ENCODE peak calls at places on chromosomes 3 and 15, in eight cellular contexts. A is body of pancreas, T is tibial nerve, Z is K562, H is spleen, M is vagina, C is ovary, S is Peyer's patch. R is an unnamed sample.
A peak's percentile ranks its signal among the peaks of the same experiment; 100 is the strongest.

GRCh38 chr15:73888224-73889041 is 15.1 kb downstream of the TBC1D21 start:
- DNase-seq in A (no peak), T (no peak), Z (no peak), H (no peak), M (no peak), C (no peak), S (no peak), R (no peak)

GRCh38 chr3:125591116-125591755 is 4.1 kb downstream of the OSBPL11 start:
- DNase-seq in A (peak; percentile 21), T (no peak), Z (no peak), H (no peak), M (no peak), C (no peak), S (no peak), R (no peak)

GRCh38 chr3:58536501-58537411 is at the start of gene ACOX2:
- DNase-seq in A (peak; percentile 41), T (peak; percentile 52), Z (no peak), H (no peak), M (peak; percentile 49), C (peak; percentile 79), S (peak; percentile 67), R (peak; percentile 48)

GRCh38 chr3:193530231-193531165 is 24.2 kb downstream of the ATP13A4 start:
- DNase-seq in A (no peak), T (no peak), Z (no peak), H (no peak), M (no peak), C (no peak), S (no peak), R (no peak)

GRCh38 chr3:104273046-104273649 is 1093.6 kb upstream of the ALCAM start:
- DNase-seq in A (no peak), T (no peak), Z (no peak), H (no peak), M (no peak), C (no peak), S (no peak), R (no peak)

GRCh38 chr3:50256978-50257890 is 11.7 kb upstream of the SEMA3B start:
- DNase-seq in A (no peak), T (no peak), Z (no peak), H (no peak), M (no peak), C (no peak), S (peak; percentile 73), R (peak; percentile 66)

GRCh38 chr15:60006203-60006782 is 2.2 kb downstream of the FOXB1 start:
- DNase-seq in A (no peak), T (no peak), Z (peak; percentile 26), H (peak; percentile 84), M (no peak), C (no peak), S (peak; percentile 57), R (no peak)

GRCh38 chr3:27713435-27713880 is 8.7 kb downstream of the EOMES start:
- DNase-seq in A (no peak), T (no peak), Z (no peak), H (peak; percentile 67), M (no peak), C (no peak), S (no peak), R (no peak)

GRCh38 chr3:48042071-48042760 is 26.0 kb upstream of the MAP4 start:
- DNase-seq in A (no peak), T (no peak), Z (no peak), H (no peak), M (no peak), C (no peak), S (no peak), R (no peak)

GRCh38 chr3:171865191-171865865 is 22.2 kb downstream of the TMEM212 start:
- DNase-seq in A (no peak), T (no peak), Z (no peak), H (no peak), M (no peak), C (no peak), S (no peak), R (no peak)

GRCh38 chr3:126259411-126260391 is 79.3 kb upstream of the ALDH1L1 start:
- DNase-seq in A (peak; percentile 81), T (no peak), Z (peak; percentile 41), H (no peak), M (no peak), C (peak; percentile 69), S (no peak), R (peak; percentile 69)

GRCh38 chr3:168002786-168003368 is 92.8 kb downstream of the GOLIM4 start:
- DNase-seq in A (peak; percentile 42), T (no peak), Z (peak; percentile 27), H (no peak), M (no peak), C (no peak), S (peak; percentile 77), R (peak; percentile 64)

GRCh38 chr3:27589795-27590194 is 105.6 kb upstream of the SLC4A7 start:
- DNase-seq in A (no peak), T (no peak), Z (no peak), H (no peak), M (no peak), C (no peak), S (no peak), R (no peak)

GRCh38 chr3:42492508-42493080 is 9.8 kb upstream of the VIPR1 start:
- DNase-seq in A (no peak), T (no peak), Z (no peak), H (no peak), M (peak; percentile 91), C (no peak), S (no peak), R (no peak)

GRCh38 chr3:178990293-178990692 is 81.3 kb downstream of the ZMAT3 start:
- DNase-seq in A (no peak), T (no peak), Z (no peak), H (no peak), M (no peak), C (no peak), S (no peak), R (no peak)

GRCh38 chr3:155554777-155555445 is 190.0 kb downstream of the PLCH1 start:
- DNase-seq in A (peak; percentile 17), T (no peak), Z (no peak), H (no peak), M (no peak), C (no peak), S (no peak), R (no peak)

GRCh38 chr15:91412529-91412928 is 312.5 kb downstream of the SV2B start:
- DNase-seq in A (no peak), T (no peak), Z (no peak), H (no peak), M (no peak), C (no peak), S (no peak), R (no peak)

GRCh38 chr3:37779289-37780152 is 82.2 kb upstream of the CTDSPL start:
- DNase-seq in A (peak; percentile 35), T (no peak), Z (peak; percentile 86), H (no peak), M (no peak), C (no peak), S (no peak), R (no peak)

GRCh38 chr3:100416863-100417262 is 15.5 kb downstream of the LNP1 start:
- DNase-seq in A (no peak), T (no peak), Z (no peak), H (no peak), M (no peak), C (no peak), S (no peak), R (no peak)

GRCh38 chr15:38520035-38520434 is 44.6 kb downstream of the RASGRP1 start:
- DNase-seq in A (no peak), T (no peak), Z (no peak), H (no peak), M (no peak), C (no peak), S (no peak), R (no peak)

GRCh38 chr15:96126859-96127258 is 203.6 kb upstream of the NR2F2 start:
- DNase-seq in A (no peak), T (no peak), Z (no peak), H (no peak), M (no peak), C (no peak), S (no peak), R (no peak)
- TF ChIP-seq POLR2A in A (no peak), T (no peak), Z (no peak), H (no peak), M (no peak), C (no peak), S (no peak), R (no peak)

DNA sequence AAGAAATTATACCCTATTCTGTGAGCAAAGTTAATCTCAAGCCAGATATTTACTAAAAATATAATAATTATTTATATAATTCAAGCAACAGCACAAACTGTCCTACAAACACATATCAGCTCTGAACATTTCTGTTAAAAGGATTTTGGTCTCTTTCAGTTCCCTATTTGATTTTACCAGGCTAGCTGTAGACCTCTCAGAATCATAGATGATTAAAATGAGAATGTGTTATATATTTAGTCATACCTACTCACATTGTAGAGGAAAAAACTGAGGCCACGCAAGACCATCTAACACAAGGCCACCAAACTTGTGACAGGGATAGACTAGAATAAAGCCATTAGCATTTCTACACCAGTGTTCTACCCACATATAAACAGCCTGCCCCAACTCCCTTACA is 28.5 kb downstream of the ACKR4 start:
- DNase-seq in A (no peak), T (no peak), Z (no peak), H (no peak), M (no peak), C (no peak), S (no peak), R (no peak)
- H3K4me1 ChIP-seq in A (no peaks in the 10 kb centered on the region), T (no peaks in the 10 kb centered on the region), Z (no peaks in the 10 kb centered on the region), H (no peaks in the 10 kb centered on the region), M (no peaks in the 10 kb centered on the region), C (no peaks in the 10 kb centered on the region), S (no peaks in the 10 kb centered on the region), R (no peaks in the 10 kb centered on the region)

DNA sequence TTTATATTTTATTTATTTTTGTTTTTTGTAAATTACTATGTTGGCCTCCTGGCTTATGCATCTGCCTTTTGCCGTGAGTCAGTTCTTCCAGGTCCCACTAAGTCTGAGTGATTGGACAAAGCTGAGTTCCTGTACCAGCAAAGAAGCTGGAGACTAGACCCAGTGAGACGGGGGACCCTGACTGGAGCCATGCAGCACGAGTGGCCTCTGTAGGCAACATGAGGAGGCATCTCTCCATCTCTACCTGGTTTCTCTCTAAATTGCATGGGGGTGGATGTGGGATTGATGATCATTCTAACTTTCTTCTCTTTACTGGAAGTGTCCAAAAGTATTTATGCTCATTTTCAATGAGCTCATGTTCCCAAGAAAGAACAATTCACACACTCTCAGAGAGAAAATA is 155.3 kb upstream of the MRPL3 start:
- DNase-seq in A (no peak), T (no peak), Z (no peak), H (no peak), M (no peak), C (no peak), S (no peak), R (no peak)
- TF ChIP-seq CTCF in A (no peak), T (no peak), Z (peak; percentile 10), H (no peak), M (no peak), C (no peak), S (no peak), R (no peak)

DNA sequence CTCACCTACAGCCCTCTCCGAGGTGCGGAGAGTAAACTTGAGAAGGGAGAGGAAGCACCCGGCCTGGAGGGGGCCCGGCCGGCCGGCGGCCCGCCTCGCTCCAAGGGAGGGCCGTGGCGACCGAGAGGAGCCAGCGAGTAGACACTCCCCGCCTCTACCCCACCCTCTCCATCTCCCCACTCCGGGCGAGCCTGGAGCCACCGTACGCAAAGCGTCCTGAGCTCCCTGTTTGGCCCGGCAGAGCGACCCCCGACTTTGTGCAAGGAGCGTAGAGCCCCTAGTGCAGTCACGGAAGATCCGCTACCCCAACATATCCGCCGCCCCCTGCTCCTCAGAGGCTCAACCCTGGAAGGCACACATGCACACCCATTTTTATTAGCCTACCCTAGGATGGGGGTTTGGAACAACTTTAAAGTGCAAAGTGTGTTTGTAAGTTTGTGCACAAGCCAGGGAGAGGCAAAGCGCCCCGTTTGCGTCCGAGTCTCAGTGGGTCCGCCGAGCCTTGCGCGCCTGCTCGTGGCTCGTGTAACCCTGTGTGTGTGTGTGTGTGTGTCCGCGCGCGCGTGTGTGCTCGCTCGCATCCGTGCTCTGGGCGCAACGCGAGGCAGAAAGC is 508 bp upstream of the SMAD6 start:
- DNase-seq in A (no peak), T (no peak), Z (no peak), H (peak; percentile 89), M (no peak), C (peak; percentile 48), S (no peak), R (peak; percentile 33)
- TF ChIP-seq POLR2A in A (no peak), T (no peak), Z (peak; percentile 65), H (no peak), M (no peak), C (no peak), S (no peak), R (no peak)

R was measured in stomach.